ENCODE peak calls at places on chromosomes 7 and 10, in five cellular contexts. T is fibroblast of the aortic adventitia, P is NCI-H524 treated with DMSO at 0.1 percent for 48 hours, R is left cardiac atrium, G is brain pericyte. B is an unnamed sample.

GRCh38 chr10:49619613-49620012 is 5.8 kb downstream of the CHAT start:
- DNase-seq in T (no peak), P (no peak), R (no peak), G (no peak), B (peak; percentile 19)

GRCh38 chr10:78473016-78473415 is 439.4 kb downstream of the RPS24 start:
- DNase-seq in T (no peak), P (no peak), R (no peak), G (no peak), B (no peak)

GRCh38 chr7:91636129-91636724 is 244.3 kb downstream of the MTERF1 start:
- DNase-seq in T (peak; percentile 32), P (peak; percentile 21), R (no peak), G (no peak), B (no peak)

GRCh38 chr10:91665842-91666241 is 33.0 kb upstream of the PPP1R3C start:
- DNase-seq in T (peak; percentile 17), P (no peak), R (no peak), G (no peak), B (no peak)

GRCh38 chr10:122350893-122351292 is 23.6 kb upstream of the PLEKHA1 start:
- DNase-seq in T (no peak), P (no peak), R (no peak), G (no peak), B (no peak)

GRCh38 chr10:84391326-84391725 is 62.9 kb downstream of the CCSER2 start:
- DNase-seq in T (peak; percentile 66), P (no peak), R (no peak), G (no peak), B (no peak)

GRCh38 chr7:100489824-100490223 is 6.1 kb downstream of the NYAP1 start:
- DNase-seq in T (peak; percentile 86), P (peak; percentile 80), R (no peak), G (peak; percentile 75), B (no peak)

GRCh38 chr7:151016942-151017341 is 7.4 kb downstream of the ATG9B start:
- DNase-seq in T (no peak), P (no peak), R (no peak), G (no peak), B (no peak)

GRCh38 chr10:85864173-85864549 is 502.4 kb downstream of the GRID1 start:
- DNase-seq in T (no peak), P (peak; percentile 29), R (no peak), G (no peak), B (no peak)

GRCh38 chr7:93949468-93949867 is 27.9 kb downstream of the GNG11 start:
- DNase-seq in T (peak; percentile 77), P (no peak), R (no peak), G (no peak), B (no peak)

GRCh38 chr10:81018898-81019890 is 481.5 kb downstream of the SH2D4B start:
- DNase-seq in T (peak; percentile 25), P (no peak), R (no peak), G (no peak), B (no peak)

GRCh38 chr7:128045766-128046165 is 14.5 kb upstream of the LRRC4 start:
- DNase-seq in T (peak; percentile 43), P (no peak), R (no peak), G (no peak), B (no peak)

GRCh38 chr10:31099664-31100063 is 68.0 kb upstream of the ZNF438 start:
- DNase-seq in T (no peak), P (no peak), R (no peak), G (no peak), B (no peak)

GRCh38 chr7:5472432-5473315 is 49.0 kb upstream of the TNRC18 start:
- DNase-seq in T (no peak), P (no peak), R (no peak), G (no peak), B (no peak)

GRCh38 chr10:112963835-112964234 is 13.8 kb downstream of the TCF7L2 start:
- DNase-seq in T (peak; percentile 35), P (no peak), R (no peak), G (no peak), B (no peak)

GRCh38 chr7:123229426-123229825 is 29.7 kb upstream of the SLC13A1 start:
- DNase-seq in T (no peak), P (no peak), R (no peak), G (no peak), B (no peak)

GRCh38 chr10:68899186-68899745 is 1.8 kb upstream of the DDX50 start:
- DNase-seq in T (no peak), P (peak; percentile 5), R (no peak), G (no peak), B (no peak)

GRCh38 chr10:68296833-68297232 is 35.0 kb upstream of the HNRNPH3 start:
- DNase-seq in T (peak; percentile 30), P (no peak), R (no peak), G (no peak), B (no peak)

GRCh38 chr10:35959103-35959740 is 317.1 kb upstream of the FZD8 start:
- DNase-seq in T (peak; percentile 57), P (no peak), R (no peak), G (no peak), B (no peak)

GRCh38 chr10:101578803-101579515 is 9.1 kb downstream of the POLL start:
- DNase-seq in T (no peak), P (no peak), R (peak; percentile 7), G (no peak), B (no peak)

GRCh38 chr10:76319666-76320065 is 888.2 kb downstream of the LRMDA start:
- DNase-seq in T (no peak), P (no peak), R (no peak), G (no peak), B (no peak)

GRCh38 chr10:126062132-126063032 is 166.0 kb downstream of the FANK1 start:
- DNase-seq in T (peak; percentile 97), P (no peak), R (peak; percentile 96), G (peak; percentile 67), B (peak; percentile 97)

GRCh38 chr7:105799677-105800076 is 76.7 kb downstream of the ATXN7L1 start:
- DNase-seq in T (no peak), P (no peak), R (no peak), G (no peak), B (no peak)

GRCh38 chr10:132296671-132297443 is 10.9 kb downstream of the STK32C start:
- DNase-seq in T (no peak), P (no peak), R (peak; percentile 9), G (no peak), B (peak; percentile 47)

GRCh38 chr7:23470290-23471089 is at the start of gene IGF2BP3:
- DNase-seq in T (peak; percentile 95), P (peak; percentile 92), R (no peak), G (peak; percentile 88), B (no peak)

GRCh38 chr10:46215426-46215825 is 71.4 kb upstream of the ANTXRL start:
- DNase-seq in T (no peak), P (no peak), R (no peak), G (no peak), B (no peak)

GRCh38 chr7:107946451-107946850 is 55.5 kb downstream of the DLD start:
- DNase-seq in T (peak; percentile 48), P (no peak), R (no peak), G (no peak), B (no peak)

GRCh38 chr7:68203246-68203645 is 1206.6 kb downstream of the TYW1 start:
- DNase-seq in T (no peak), P (no peak), R (no peak), G (no peak), B (no peak)

GRCh38 chr10:99945286-99945685 is 64.5 kb downstream of the DNMBP start:
- DNase-seq in T (peak; percentile 97), P (no peak), R (peak; percentile 60), G (no peak), B (peak; percentile 53)

GRCh38 chr7:26365077-26365896 is 73.6 kb downstream of the SNX10 start:
- DNase-seq in T (peak; percentile 86), P (no peak), R (no peak), G (peak; percentile 37), B (no peak)